ENCODE peak calls at places on chromosomes 5 and 9, in six cellular contexts. P is GM12891; A is HCT116; X is stimulated activated CD8-positive, alpha-beta memory T cell treated with anti-CD3 and anti-CD28 coated beads, Interleukin-4, amount 100 ng/mL, for 1 hour; K is NCI-H2029; W is right cardiac atrium. Y is an unnamed sample.

GRCh38 chr5:135038829-135039525 is 4.9 kb upstream of the PITX1 start:
- DNase-seq in P (no peak), A (no peak), X (no peak), K (no peak), W (no peak), Y (no peak)

GRCh38 chr5:107242411-107242810 is 428.3 kb downstream of the EFNA5 start:
- DNase-seq in P (no peak), A (no peak), X (no peak), K (no peak), W (no peak), Y (no peak)

GRCh38 chr9:38419216-38419615 is 5.0 kb downstream of the IGFBPL1 start:
- DNase-seq in P (no peak), A (no peak), X (no peak), K (no peak), W (no peak), Y (no peak)

GRCh38 chr5:135394095-135394494 is 4.9 kb downstream of the MACROH2A1 start:
- DNase-seq in P (no peak), A (no peak), X (no peak), K (no peak), W (no peak), Y (no peak)

GRCh38 chr9:133087429-133088145 is 25.8 kb downstream of the CEL start:
- DNase-seq in P (no peak), A (no peak), X (no peak), K (no peak), W (no peak), Y (no peak)

GRCh38 chr5:18088020-18088579 is 453.8 kb downstream of the TAF11L14 start:
- DNase-seq in P (no peak), A (no peak), X (no peak), K (no peak), W (no peak), Y (no peak)

GRCh38 chr9:137924761-137925369 is 47.3 kb downstream of the CACNA1B start:
- DNase-seq in P (no peak), A (no peak), X (no peak), K (peak), W (no peak), Y (no peak)

GRCh38 chr5:24363789-24364534 is 280.8 kb downstream of the CDH10 start:
- DNase-seq in P (no peak), A (no peak), X (no peak), K (peak), W (no peak), Y (no peak)

GRCh38 chr9:15295761-15296405 is 11.1 kb downstream of the TTC39B start:
- DNase-seq in P (no peak), A (no peak), X (no peak), K (no peak), W (no peak), Y (no peak)

GRCh38 chr5:134018154-134018985 is 13.6 kb upstream of the VDAC1 start:
- DNase-seq in P (no peak), A (no peak), X (no peak), K (peak), W (no peak), Y (no peak)

GRCh38 chr5:134517553-134517952 is 7.9 kb upstream of the JADE2 start:
- DNase-seq in P (no peak), A (no peak), X (no peak), K (no peak), W (no peak), Y (no peak)